ENCODE peak calls at places on chromosomes 16 and 17, in five cellular contexts. One of them, this sample, is unnamed.

GRCh38 chr17:42438600-42439567 is 15.8 kb upstream of the CAVIN1 start:
- DNase-seq in GM23338: peak
- DNase-seq in suprapubic skin: peak
- DNase-seq in prostate gland: no peak
- DNase-seq in breast epithelium: no peak
- DNase-seq in this sample: peak

GRCh38 chr16:3095869-3096268 is 3.2 kb downstream of the ZSCAN10 start:
- DNase-seq in GM23338: peak
- DNase-seq in prostate gland: no peak
- DNase-seq in suprapubic skin: no peak
- DNase-seq in breast epithelium: no peak
- DNase-seq in this sample: peak

GRCh38 chr17:29867643-29868181 is 62.3 kb downstream of the SSH2 start:
- DNase-seq in GM23338: peak
- DNase-seq in prostate gland: no peak
- DNase-seq in suprapubic skin: no peak
- DNase-seq in breast epithelium: no peak
- DNase-seq in this sample: no peak

GRCh38 chr16:56425439-56425832 is at the start of gene AMFR:
- DNase-seq in prostate gland: peak
- DNase-seq in breast epithelium: no peak
- DNase-seq in GM23338: peak
- DNase-seq in suprapubic skin: no peak
- DNase-seq in this sample: peak

GRCh38 chr17:31248986-31249385 is 48.1 kb downstream of the OMG start:
- DNase-seq in GM23338: no peak
- DNase-seq in breast epithelium: no peak
- DNase-seq in suprapubic skin: no peak
- DNase-seq in prostate gland: no peak
- DNase-seq in this sample: no peak

GRCh38 chr16:637081-638018 is 1.2 kb upstream of the METTL26 start:
- DNase-seq in breast epithelium: peak
- DNase-seq in GM23338: peak
- DNase-seq in suprapubic skin: peak
- DNase-seq in prostate gland: peak
- DNase-seq in this sample: peak

GRCh38 chr17:17849863-17850373 is 13.1 kb upstream of the SREBF1 start:
- DNase-seq in prostate gland: no peak
- DNase-seq in breast epithelium: no peak
- DNase-seq in suprapubic skin: no peak
- DNase-seq in GM23338: peak
- DNase-seq in this sample: peak

GRCh38 chr17:7095642-7096041 is 15.6 kb upstream of the CLEC10A start:
- DNase-seq in GM23338: no peak
- DNase-seq in breast epithelium: no peak
- DNase-seq in suprapubic skin: no peak
- DNase-seq in prostate gland: no peak
- DNase-seq in this sample: no peak

GRCh38 chr17:50604470-50604869 is 30.2 kb upstream of the ABCC3 start:
- DNase-seq in GM23338: peak
- DNase-seq in breast epithelium: no peak
- DNase-seq in prostate gland: peak
- DNase-seq in suprapubic skin: no peak
- DNase-seq in this sample: peak

GRCh38 chr16:25033852-25034251 is 18.7 kb upstream of the ARHGAP17 start:
- DNase-seq in GM23338: no peak
- DNase-seq in prostate gland: no peak
- DNase-seq in suprapubic skin: no peak
- DNase-seq in breast epithelium: no peak
- DNase-seq in this sample: no peak

GRCh38 chr17:41504126-41504977 is 1.1 kb downstream of the KRT13 start:
- DNase-seq in suprapubic skin: no peak
- DNase-seq in GM23338: no peak
- DNase-seq in breast epithelium: no peak
- DNase-seq in prostate gland: no peak
- DNase-seq in this sample: no peak

DNA sequence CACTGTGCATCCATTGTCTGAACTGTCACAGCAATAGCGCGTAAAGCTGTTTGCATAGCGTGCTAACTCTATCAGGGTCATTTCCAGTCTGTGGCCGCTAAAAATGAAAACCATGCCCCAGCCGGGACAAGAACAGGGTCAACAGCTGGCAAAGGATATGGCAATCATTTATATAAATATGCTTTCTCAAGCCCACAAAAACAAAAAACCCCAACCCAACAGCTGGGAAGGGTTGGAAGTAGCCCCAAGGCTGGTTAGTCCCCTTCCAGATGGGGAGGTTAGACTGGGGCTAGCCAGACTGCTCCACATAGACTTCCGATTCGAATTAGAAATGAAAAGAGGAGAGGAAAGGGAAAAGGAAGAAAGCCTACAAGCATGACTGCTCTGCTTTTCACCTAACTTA is 203.3 kb upstream of the TBX2 start:
- DNase-seq in breast epithelium: no peak
- DNase-seq in prostate gland: no peak
- DNase-seq in GM23338: no peak
- DNase-seq in suprapubic skin: no peak
- DNase-seq in this sample: no peak
- TF ChIP-seq POLR2AphosphoS5 in breast epithelium: no peak
- TF ChIP-seq POLR2AphosphoS5 in prostate gland: no peak
- TF ChIP-seq POLR2AphosphoS5 in GM23338: no peak
- TF ChIP-seq POLR2AphosphoS5 in suprapubic skin: no peak
- TF ChIP-seq POLR2AphosphoS5 in this sample: no peak

DNA sequence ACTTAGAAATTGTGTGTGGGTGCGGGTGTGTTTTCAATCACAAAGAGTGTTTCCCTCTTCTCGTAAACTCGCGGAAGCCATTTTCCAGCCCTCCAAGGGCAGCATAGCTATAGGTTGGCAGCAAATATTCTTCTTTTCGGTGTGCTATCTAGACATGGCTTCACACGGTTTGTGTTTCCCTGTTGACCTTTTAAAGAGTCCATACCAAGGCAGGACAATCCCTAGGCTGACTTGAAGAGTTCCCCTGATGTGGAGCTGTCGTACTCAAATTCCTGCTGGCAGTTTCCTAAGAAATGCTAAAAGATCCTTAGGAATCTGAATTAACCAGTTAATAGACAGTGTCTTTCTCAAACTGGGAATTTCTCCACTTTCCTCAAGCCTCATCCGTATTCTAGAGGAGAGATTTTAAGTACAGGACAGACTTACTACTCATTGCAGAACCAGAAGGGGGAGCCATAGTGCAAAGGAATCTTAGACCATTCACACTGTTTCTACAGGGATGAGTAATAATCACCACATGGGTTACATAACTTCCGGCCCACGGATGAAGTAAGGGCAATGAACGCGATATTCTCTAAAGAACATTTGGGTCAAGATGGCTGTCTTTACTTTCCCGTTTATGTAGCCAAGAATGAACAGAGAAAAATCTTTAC is 288.6 kb upstream of the ELAC2 start:
- DNase-seq in prostate gland: no peak
- DNase-seq in breast epithelium: no peak
- DNase-seq in suprapubic skin: no peak
- DNase-seq in GM23338: peak
- DNase-seq in this sample: no peak
- TF ChIP-seq POLR2AphosphoS5 in prostate gland: no peak
- TF ChIP-seq POLR2AphosphoS5 in breast epithelium: no peak
- TF ChIP-seq POLR2AphosphoS5 in suprapubic skin: no peak
- TF ChIP-seq POLR2AphosphoS5 in GM23338: no peak
- TF ChIP-seq POLR2AphosphoS5 in this sample: no peak

GRCh38 chr16:67539271-67539670 is 10.6 kb downstream of the RIPOR1 start:
- DNase-seq in suprapubic skin: no peak
- DNase-seq in breast epithelium: no peak
- DNase-seq in GM23338: peak
- DNase-seq in prostate gland: no peak
- DNase-seq in this sample: no peak

GRCh38 chr16:67538666-67539101 is 10.1 kb downstream of the RIPOR1 start:
- DNase-seq in suprapubic skin: no peak
- DNase-seq in breast epithelium: no peak
- DNase-seq in prostate gland: no peak
- DNase-seq in GM23338: peak
- DNase-seq in this sample: no peak

GRCh38 chr16:67537636-67538591 is 9.3 kb downstream of the RIPOR1 start:
- DNase-seq in breast epithelium: no peak
- DNase-seq in GM23338: peak
- DNase-seq in suprapubic skin: no peak
- DNase-seq in prostate gland: peak
- DNase-seq in this sample: peak

GRCh38 chr16:67535201-67535600 is 6.6 kb downstream of the RIPOR1 start:
- DNase-seq in GM23338: no peak
- DNase-seq in suprapubic skin: no peak
- DNase-seq in breast epithelium: no peak
- DNase-seq in prostate gland: no peak
- DNase-seq in this sample: no peak

GRCh38 chr16:67537270-67537635 is 8.6 kb downstream of the RIPOR1 start:
- DNase-seq in prostate gland: peak
- DNase-seq in GM23338: peak
- DNase-seq in suprapubic skin: no peak
- DNase-seq in breast epithelium: no peak
- DNase-seq in this sample: peak
- TF ChIP-seq POLR2AphosphoS5 in prostate gland: no peak
- TF ChIP-seq POLR2AphosphoS5 in GM23338: no peak
- TF ChIP-seq POLR2AphosphoS5 in suprapubic skin: no peak
- TF ChIP-seq POLR2AphosphoS5 in breast epithelium: no peak
- TF ChIP-seq POLR2AphosphoS5 in this sample: no peak

GRCh38 chr17:46950997-46951621 is 27.9 kb downstream of the RPRML start:
- DNase-seq in prostate gland: no peak
- DNase-seq in suprapubic skin: no peak
- DNase-seq in breast epithelium: no peak
- DNase-seq in GM23338: no peak
- DNase-seq in this sample: no peak
- TF ChIP-seq POLR2AphosphoS5 in prostate gland: no peak
- TF ChIP-seq POLR2AphosphoS5 in suprapubic skin: no peak
- TF ChIP-seq POLR2AphosphoS5 in breast epithelium: no peak
- TF ChIP-seq POLR2AphosphoS5 in GM23338: no peak
- TF ChIP-seq POLR2AphosphoS5 in this sample: no peak

DNA sequence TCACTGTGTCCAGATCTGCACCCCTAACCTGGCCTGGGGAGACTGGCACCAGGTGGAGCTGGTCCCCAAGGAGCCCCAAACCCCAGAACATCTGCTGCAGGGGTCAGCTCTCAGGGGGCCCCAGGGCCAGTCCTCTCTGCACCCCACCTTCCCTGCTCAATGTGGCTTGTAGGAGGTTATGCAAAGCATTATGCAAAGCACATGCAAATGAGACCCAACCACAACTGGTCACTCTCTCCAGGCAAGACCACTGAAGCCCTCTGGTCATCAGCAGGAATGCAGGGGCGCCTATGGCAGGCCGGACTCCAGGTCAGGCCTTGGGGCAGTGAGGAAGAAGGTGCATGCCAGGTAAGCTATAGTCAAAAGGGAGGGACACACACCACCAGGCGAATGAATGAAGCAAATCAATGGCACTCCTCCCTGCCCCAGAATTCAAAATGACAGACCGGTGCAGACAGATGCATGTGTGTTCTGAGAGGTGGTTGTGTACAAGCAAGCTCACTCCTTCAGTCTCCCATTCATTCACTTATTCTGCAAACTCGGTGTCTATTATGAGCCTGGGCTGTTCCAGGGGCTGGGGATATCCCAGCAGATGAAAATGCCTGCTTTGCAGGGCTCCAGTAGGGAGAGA is 48.0 kb downstream of the TMEM235 start:
- DNase-seq in GM23338: no peak
- DNase-seq in prostate gland: no peak
- DNase-seq in suprapubic skin: no peak
- DNase-seq in breast epithelium: no peak
- DNase-seq in this sample: no peak
- TF ChIP-seq POLR2AphosphoS5 in GM23338: no peak
- TF ChIP-seq POLR2AphosphoS5 in prostate gland: no peak
- TF ChIP-seq POLR2AphosphoS5 in suprapubic skin: no peak
- TF ChIP-seq POLR2AphosphoS5 in breast epithelium: no peak
- TF ChIP-seq POLR2AphosphoS5 in this sample: no peak

GRCh38 chr17:57663326-57664070 is 81.6 kb downstream of the CCDC182 start:
- DNase-seq in suprapubic skin: no peak
- DNase-seq in GM23338: no peak
- DNase-seq in breast epithelium: no peak
- DNase-seq in prostate gland: no peak
- DNase-seq in this sample: no peak

GRCh38 chr17:57665128-57665527 is 80.0 kb downstream of the CCDC182 start:
- DNase-seq in breast epithelium: no peak
- DNase-seq in GM23338: peak
- DNase-seq in suprapubic skin: peak
- DNase-seq in prostate gland: no peak
- DNase-seq in this sample: no peak

GRCh38 chr17:57662021-57662420 is 83.1 kb downstream of the CCDC182 start:
- DNase-seq in prostate gland: no peak
- DNase-seq in breast epithelium: no peak
- DNase-seq in suprapubic skin: no peak
- DNase-seq in GM23338: no peak
- DNase-seq in this sample: no peak

GRCh38 chr17:57665696-57666095 is 79.4 kb downstream of the CCDC182 start:
- DNase-seq in prostate gland: no peak
- DNase-seq in breast epithelium: no peak
- DNase-seq in GM23338: peak
- DNase-seq in suprapubic skin: no peak
- DNase-seq in this sample: no peak

DNA sequence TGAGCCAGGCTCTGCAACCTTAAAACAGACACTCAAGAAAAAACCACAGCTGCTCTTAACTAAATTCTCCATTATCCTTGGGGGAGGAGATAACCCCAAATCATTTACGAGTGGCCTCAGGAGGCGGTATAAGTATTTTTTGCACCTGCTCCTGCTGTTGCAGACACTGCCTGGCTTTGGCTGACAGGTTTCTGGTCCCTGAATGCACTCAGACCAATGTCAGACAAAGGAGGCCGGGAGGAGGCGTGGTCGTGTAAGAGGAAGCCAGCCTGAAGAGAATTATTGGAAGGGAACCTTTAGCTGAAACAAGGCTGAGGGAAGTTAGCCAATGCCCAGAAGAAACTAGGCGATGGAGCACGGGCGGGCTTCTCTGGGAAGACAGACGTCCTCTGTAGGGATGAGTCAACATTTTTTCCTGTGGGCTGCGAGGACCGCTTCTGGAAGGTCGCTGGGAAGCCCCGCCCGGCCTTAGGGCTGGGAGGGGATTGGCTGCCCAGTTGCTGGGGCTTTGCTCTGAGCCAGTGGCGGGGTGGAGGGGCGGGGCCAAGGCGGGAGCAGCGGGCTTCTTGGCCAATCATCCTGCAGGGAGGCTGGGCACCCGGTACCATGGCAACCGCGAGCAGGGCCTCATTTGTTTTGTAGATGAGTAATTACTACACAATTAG is 82.3 kb downstream of the CCDC182 start:
- DNase-seq in breast epithelium: peak
- DNase-seq in prostate gland: peak
- DNase-seq in suprapubic skin: peak
- DNase-seq in GM23338: peak
- DNase-seq in this sample: peak
- TF ChIP-seq POLR2AphosphoS5 in breast epithelium: peak
- TF ChIP-seq POLR2AphosphoS5 in prostate gland: peak
- TF ChIP-seq POLR2AphosphoS5 in suprapubic skin: no peak
- TF ChIP-seq POLR2AphosphoS5 in GM23338: no peak
- TF ChIP-seq POLR2AphosphoS5 in this sample: no peak

GRCh38 chr17:52686140-52686539 is 527.6 kb upstream of the CA10 start:
- DNase-seq in GM23338: no peak
- DNase-seq in suprapubic skin: no peak
- DNase-seq in breast epithelium: no peak
- DNase-seq in prostate gland: no peak
- DNase-seq in this sample: no peak
- TF ChIP-seq POLR2AphosphoS5 in GM23338: no peak
- TF ChIP-seq POLR2AphosphoS5 in suprapubic skin: no peak
- TF ChIP-seq POLR2AphosphoS5 in breast epithelium: no peak
- TF ChIP-seq POLR2AphosphoS5 in prostate gland: no peak
- TF ChIP-seq POLR2AphosphoS5 in this sample: no peak

GRCh38 chr16:27334192-27334764 is 20.5 kb downstream of the IL4R start:
- DNase-seq in breast epithelium: no peak
- DNase-seq in GM23338: no peak
- DNase-seq in prostate gland: no peak
- DNase-seq in suprapubic skin: no peak
- DNase-seq in this sample: no peak
- TF ChIP-seq POLR2AphosphoS5 in breast epithelium: no peak
- TF ChIP-seq POLR2AphosphoS5 in GM23338: no peak
- TF ChIP-seq POLR2AphosphoS5 in prostate gland: no peak
- TF ChIP-seq POLR2AphosphoS5 in suprapubic skin: no peak
- TF ChIP-seq POLR2AphosphoS5 in this sample: no peak

This sample was measured in transverse colon.